ENCODE peak calls at places on chromosomes 7 and 10, in four cellular contexts. N, M, I and L are unnamed samples.

GRCh38 chr10:112274831-112275230 is 8.4 kb upstream of the TECTB start:
- DNase-seq in N (no peak), M (no peak), I (no peak), L (no peak)

GRCh38 chr10:95400789-95401188 is 110.0 kb upstream of the PDLIM1 start:
- DNase-seq in N (peak), M (no peak), I (no peak), L (no peak)

GRCh38 chr10:13001041-13001886 is at the start of gene CCDC3:
- DNase-seq in N (peak), M (peak), I (no peak), L (no peak)

GRCh38 chr7:30521532-30521931 is 16.9 kb upstream of the GGCT start:
- DNase-seq in N (peak), M (peak), I (peak), L (no peak)

GRCh38 chr7:30074422-30075030 is 46.3 kb downstream of the PLEKHA8 start:
- DNase-seq in N (no peak), M (no peak), I (peak), L (no peak)

GRCh38 chr10:7525314-7526016 is 114.6 kb upstream of the SFMBT2 start:
- DNase-seq in N (no peak), M (peak), I (peak), L (no peak)

GRCh38 chr10:96863922-96864543 is 31.9 kb downstream of the LCOR start:
- DNase-seq in N (no peak), M (no peak), I (peak), L (no peak)

GRCh38 chr10:103985726-103986125 is 18.8 kb downstream of the SLK start:
- DNase-seq in N (no peak), M (no peak), I (peak), L (no peak)

GRCh38 chr10:114486938-114487814 is 82.9 kb upstream of the AFAP1L2 start:
- DNase-seq in N (no peak), M (peak), I (peak), L (no peak)

GRCh38 chr7:151829707-151830106 is 47.2 kb downstream of the PRKAG2 start:
- DNase-seq in N (no peak), M (no peak), I (no peak), L (no peak)

GRCh38 chr7:15820319-15820718 is 133.8 kb upstream of the MEOX2 start:
- DNase-seq in N (no peak), M (no peak), I (no peak), L (no peak)

GRCh38 chr10:20970044-20970443 is 72.9 kb upstream of the NEBL start:
- DNase-seq in N (no peak), M (no peak), I (peak), L (no peak)

GRCh38 chr10:107619124-107619523 is 454.6 kb upstream of the SORCS1 start:
- DNase-seq in N (no peak), M (no peak), I (no peak), L (no peak)

GRCh38 chr7:17239683-17240521 is 58.5 kb upstream of the AHR start:
- DNase-seq in N (no peak), M (no peak), I (peak), L (no peak)

GRCh38 chr10:17744395-17744841 is 7.6 kb upstream of the TMEM236 start:
- DNase-seq in N (no peak), M (no peak), I (no peak), L (no peak)

GRCh38 chr7:2896141-2896540 is 52.0 kb upstream of the GNA12 start:
- DNase-seq in N (no peak), M (no peak), I (no peak), L (no peak)

GRCh38 chr7:23020742-23021401 is 6.9 kb upstream of the HYCC1 start:
- DNase-seq in N (peak), M (peak), I (peak), L (peak)

GRCh38 chr10:88389456-88389855 is 193.7 kb downstream of the RNLS start:
- DNase-seq in N (no peak), M (no peak), I (peak), L (no peak)

GRCh38 chr7:351256-351655 is 61.3 kb downstream of the FOXL3 start:
- DNase-seq in N (no peak), M (peak), I (no peak), L (no peak)

GRCh38 chr10:16927536-16927935 is 110.3 kb upstream of the RSU1 start:
- DNase-seq in N (no peak), M (no peak), I (no peak), L (no peak)

GRCh38 chr10:123139521-123140163 is 3.9 kb downstream of the HMX3 start:
- DNase-seq in N (no peak), M (no peak), I (no peak), L (no peak)

GRCh38 chr10:119178371-119179119 is at the start of gene PRDX3:
- DNase-seq in N (peak), M (peak), I (peak), L (peak)

GRCh38 chr10:112792487-112793196 is 157.4 kb upstream of the TCF7L2 start:
- DNase-seq in N (peak), M (no peak), I (peak), L (no peak)